ENCODE peak calls at places on chromosomes 12 and 14, in eight cellular contexts. E is PC-3, P is sigmoid colon, S is lower lobe of right lung, X is cardiac muscle cell, F is uterus, V is ovary, U is tibial artery. Q is an unnamed sample. For H3K9me3, the result is how much of the 10 kb centered on the place peaks cover.

GRCh38 chr14:78164226-78164853 is 5.8 kb upstream of the NRXN3 start:
- DNase-seq in V (no peak), U (no peak), F (no peak), E (peak), X (peak), P (no peak), S (no peak), Q (peak)

GRCh38 chr12:98973395-98973794 is 328.3 kb downstream of the APAF1 start:
- DNase-seq in X (no peak), E (peak), S (no peak), U (no peak), V (no peak), P (no peak), F (no peak), Q (no peak)

GRCh38 chr12:8697476-8698131 is at the start of gene RIMKLB:
- DNase-seq in E (peak), F (peak), P (peak), X (peak), V (peak), S (peak), U (peak), Q (peak)

GRCh38 chr14:92656306-92656705 is 92.1 kb downstream of the LGMN start:
- DNase-seq in U (no peak), F (no peak), P (no peak), V (no peak), X (no peak), S (no peak), E (peak), Q (no peak)

GRCh38 chr14:78182722-78183121 is 12.5 kb downstream of the NRXN3 start:
- DNase-seq in V (no peak), P (no peak), S (no peak), X (no peak), F (no peak), E (no peak), U (no peak), Q (no peak)

GRCh38 chr12:1360812-1361211 is 233.6 kb downstream of the FBXL14 start:
- DNase-seq in X (no peak), P (no peak), E (no peak), S (no peak), F (no peak), U (no peak), V (no peak), Q (no peak)

GRCh38 chr12:26524862-26525465 is 308.0 kb downstream of the ITPR2 start:
- DNase-seq in F (no peak), U (no peak), S (no peak), X (no peak), V (no peak), E (peak), P (no peak), Q (peak)

GRCh38 chr14:50964683-50965390 is 20.6 kb upstream of the PYGL start:
- DNase-seq in S (no peak), U (peak), X (no peak), E (peak), V (peak), F (peak), P (peak), Q (peak)

GRCh38 chr12:127280393-127281275 is 986.3 kb upstream of the TMEM132C start:
- DNase-seq in E (no peak), V (peak), P (no peak), X (peak), U (no peak), S (peak), F (no peak), Q (peak)

GRCh38 chr12:20257311-20257710 is 111.0 kb upstream of the PDE3A start:
- DNase-seq in U (no peak), V (no peak), E (no peak), F (no peak), X (no peak), S (no peak), P (no peak), Q (no peak)

GRCh38 chr12:108117902-108118301 is 11.2 kb upstream of the WSCD2 start:
- DNase-seq in E (no peak), S (no peak), U (no peak), P (no peak), F (no peak), X (no peak), V (no peak), Q (no peak)

GRCh38 chr12:108119974-108120862 is 8.9 kb upstream of the WSCD2 start:
- DNase-seq in V (no peak), P (no peak), E (no peak), S (no peak), F (no peak), U (no peak), X (no peak), Q (no peak)

GRCh38 chr12:108121353-108121752 is 7.7 kb upstream of the WSCD2 start:
- DNase-seq in U (no peak), F (no peak), P (no peak), V (no peak), S (no peak), E (no peak), X (no peak), Q (no peak)

GRCh38 chr12:108120863-108121165 is 8.3 kb upstream of the WSCD2 start:
- DNase-seq in V (no peak), F (no peak), E (no peak), P (no peak), X (no peak), U (no peak), S (no peak), Q (no peak)

GRCh38 chr12:108119126-108119973 is 9.7 kb upstream of the WSCD2 start:
- DNase-seq in V (no peak), F (peak), X (no peak), P (no peak), S (no peak), U (no peak), E (no peak), Q (no peak)
- H3K27ac ChIP-seq in V (no peak), F (peak), X (no peak), P (peak), S (no peak), U (no peak), E (no peak), Q (no peak)

GRCh38 chr14:100820945-100821344 is 5.0 kb upstream of the MEG3 start:
- DNase-seq in E (no peak), X (no peak), P (no peak), V (no peak), S (no peak), F (no peak), U (no peak), Q (no peak)
- H3K9me3 ChIP-seq in E (under half), X (under half), P (under half), V (under half), S (under half), F (under half), U (under half), Q (under half)

GRCh38 chr12:132429932-132430643 is 59.9 kb upstream of the FBRSL1 start:
- DNase-seq in P (no peak), V (no peak), X (no peak), F (no peak), E (peak), U (no peak), S (peak), Q (peak)

GRCh38 chr12:132427999-132428871 is 61.7 kb upstream of the FBRSL1 start:
- DNase-seq in E (no peak), F (no peak), U (no peak), X (no peak), V (no peak), S (no peak), P (no peak), Q (no peak)

GRCh38 chr12:132428872-132429121 is 61.2 kb upstream of the FBRSL1 start:
- DNase-seq in V (peak), F (no peak), S (no peak), E (no peak), P (no peak), U (no peak), X (no peak), Q (no peak)

GRCh38 chr12:132430838-132431826 is 58.8 kb upstream of the FBRSL1 start:
- DNase-seq in V (no peak), U (no peak), S (no peak), P (no peak), F (no peak), E (no peak), X (no peak), Q (peak)

GRCh38 chr12:132429122-132429931 is 60.6 kb upstream of the FBRSL1 start:
- DNase-seq in X (peak), E (no peak), P (no peak), V (no peak), U (no peak), S (no peak), F (no peak), Q (peak)
- H3K4me3 ChIP-seq in X (no peak), E (no peak), P (no peak), V (no peak), U (no peak), S (no peak), F (no peak), Q (no peak)

DNA sequence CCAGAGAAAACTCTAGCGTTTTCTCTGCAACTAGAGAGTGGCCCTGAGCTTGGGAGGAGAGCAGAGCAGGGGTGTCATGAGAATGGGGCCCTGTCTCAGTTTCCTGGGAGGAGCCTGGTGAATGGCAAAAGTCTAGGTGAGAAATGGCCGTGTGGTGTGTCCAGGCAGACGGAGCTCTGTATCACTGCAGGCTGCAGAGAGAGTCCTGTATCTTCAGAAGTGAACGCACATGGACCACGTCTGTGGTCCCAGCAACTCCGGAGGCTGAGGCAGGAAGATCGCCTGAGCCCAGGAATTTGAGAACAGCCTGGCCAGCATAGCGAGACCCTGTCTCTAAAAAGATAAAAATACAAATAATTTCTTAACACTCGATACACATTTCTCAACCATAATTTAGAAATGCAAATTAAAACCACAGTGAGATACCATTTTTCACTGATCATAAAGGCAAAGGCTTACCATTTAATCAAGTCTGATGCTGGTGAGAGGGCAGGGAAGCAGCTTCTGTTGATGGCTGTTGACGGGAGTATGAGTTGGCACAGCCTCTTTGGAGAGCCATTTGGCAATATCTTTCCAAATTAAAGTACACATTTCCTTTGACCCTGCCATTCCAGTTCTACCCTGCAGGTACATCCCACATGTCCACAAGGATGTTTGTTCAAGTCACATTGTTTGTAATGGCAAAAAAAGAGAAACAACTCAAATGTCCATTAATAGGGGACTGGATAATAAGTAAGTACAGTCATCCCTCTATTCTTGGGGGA is 51.0 kb downstream of the NFKBIA start:
- DNase-seq in P (no peak), U (no peak), X (no peak), E (peak), F (no peak), V (no peak), S (peak), Q (no peak)
- H3K27ac ChIP-seq in P (no peak), U (no peak), X (peak), E (no peak), F (no peak), V (no peak), S (no peak), Q (no peak)

GRCh38 chr12:34398366-34398705 is 376.0 kb downstream of the ALG10 start:
- DNase-seq in S (peak), P (peak), F (peak), V (peak), E (no peak), U (peak), X (no peak), Q (peak)
- H3K9me3 ChIP-seq in S (under half), P (under half), F (under half), V (under half), E (under half), U (half or more), X (under half), Q (under half)

GRCh38 chr12:84128117-84128991 is 784.2 kb downstream of the SLC6A15 start:
- DNase-seq in U (no peak), S (no peak), X (no peak), P (no peak), F (no peak), V (no peak), E (no peak), Q (no peak)
- H3K4me3 ChIP-seq in U (no peak), S (no peak), X (no peak), P (no peak), F (no peak), V (no peak), E (no peak), Q (no peak)

GRCh38 chr14:103714063-103714724 is 1.1 kb downstream of the XRCC3 start:
- DNase-seq in X (no peak), V (no peak), P (no peak), S (no peak), F (no peak), U (no peak), E (no peak), Q (no peak)
- H3K27ac ChIP-seq in X (peak), V (no peak), P (no peak), S (no peak), F (no peak), U (no peak), E (no peak), Q (no peak)

GRCh38 chr14:38578278-38578681 is 322.4 kb upstream of the CLEC14A start:
- DNase-seq in V (no peak), P (no peak), S (no peak), F (no peak), X (no peak), E (no peak), U (no peak), Q (no peak)
- H3K9me3 ChIP-seq in V (under half), P (under half), S (under half), F (under half), X (under half), E (under half), U (under half), Q (under half)

DNA sequence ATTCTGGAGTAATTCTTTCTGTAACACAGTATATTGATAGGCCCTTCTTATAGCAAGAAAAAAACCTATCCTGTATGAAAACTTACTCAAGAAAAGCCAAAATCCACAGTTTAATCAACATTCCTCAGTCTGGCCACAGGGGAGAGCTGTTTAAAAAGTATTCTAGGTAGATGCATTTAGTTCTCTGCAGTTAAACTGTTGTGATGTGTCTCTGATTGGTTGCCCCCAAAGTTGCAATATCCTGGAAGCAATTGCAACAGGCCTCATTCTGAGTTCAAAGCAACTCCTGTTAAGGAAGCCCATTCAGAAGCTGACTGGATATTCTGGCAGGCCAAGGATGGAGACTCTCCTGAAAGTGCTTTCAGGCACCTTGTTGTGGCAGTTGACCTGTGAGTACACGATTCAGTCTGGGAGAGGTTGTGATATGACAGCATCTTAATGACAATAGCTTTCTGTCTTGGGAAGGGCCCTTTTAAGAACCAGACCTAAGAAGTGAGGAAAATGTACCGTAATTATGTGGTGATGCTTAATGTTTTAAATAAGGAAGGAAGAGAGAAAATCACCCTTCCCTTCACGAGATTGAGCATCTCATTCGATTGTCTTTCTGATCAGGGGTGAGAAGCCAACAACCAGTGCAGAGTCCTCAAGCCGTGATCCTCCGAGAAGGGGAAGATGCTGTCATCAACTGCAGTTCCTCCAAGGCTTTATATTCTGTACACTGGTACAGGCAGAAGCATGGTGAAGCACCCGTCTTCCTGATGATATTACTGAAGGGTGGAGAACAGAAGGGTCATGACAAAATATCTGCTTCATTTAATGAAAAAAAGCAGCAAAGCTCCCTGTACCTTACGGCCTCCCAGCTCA is 420.7 kb downstream of the DAD1 start:
- DNase-seq in E (peak), S (no peak), X (no peak), P (no peak), U (no peak), F (no peak), V (no peak), Q (no peak)
- H3K4me3 ChIP-seq in E (no peak), S (no peak), X (no peak), P (no peak), U (no peak), F (no peak), V (no peak), Q (no peak)